ENCODE peak calls at places on chromosomes 7 and 10, in seven cellular contexts. Z is fibroblast of lung, F is colonic mucosa, B is tibial nerve, K is nephron progenitor cell, L is stomach, J is right atrium auricular region. H is an unnamed sample.

GRCh38 chr10:35639651-35640311 is 2.3 kb downstream of the FZD8 start:
- DNase-seq in B (no peak), Z (peak; percentile 33), J (no peak), L (peak; percentile 33), K (peak; percentile 58), F (peak; percentile 28), H (peak; percentile 18)

GRCh38 chr7:42606217-42606905 is 305.5 kb downstream of the C7orf25 start:
- DNase-seq in F (no peak), K (no peak), B (no peak), L (no peak), J (no peak), Z (peak; percentile 28), H (no peak)

GRCh38 chr10:71486465-71487114 is 89.9 kb downstream of the CDH23 start:
- DNase-seq in J (peak; percentile 63), B (no peak), F (peak; percentile 75), L (peak; percentile 62), Z (peak; percentile 24), K (peak; percentile 79), H (peak; percentile 50)

GRCh38 chr10:114304566-114305421 is 65.7 kb downstream of the VWA2 start:
- DNase-seq in Z (no peak), B (no peak), J (no peak), F (peak; percentile 56), L (peak; percentile 59), K (peak; percentile 90), H (peak; percentile 67)

GRCh38 chr10:60446855-60447254 is 57.2 kb upstream of the ANK3 start:
- DNase-seq in B (no peak), Z (no peak), J (no peak), F (no peak), K (no peak), L (no peak), H (peak; percentile 4)

GRCh38 chr7:103398488-103398887 is 47.5 kb downstream of the SLC26A5 start:
- DNase-seq in J (no peak), K (no peak), B (no peak), Z (no peak), L (no peak), F (no peak), H (no peak)

GRCh38 chr10:115624448-115624847 is 531.3 kb downstream of the ATRNL1 start:
- DNase-seq in L (no peak), Z (peak; percentile 1), K (no peak), F (no peak), J (no peak), B (no peak), H (no peak)

GRCh38 chr7:24812313-24812945 is 55.2 kb upstream of the GSDME start:
- DNase-seq in F (peak; percentile 64), L (peak; percentile 66), B (no peak), J (no peak), K (peak; percentile 67), Z (peak; percentile 50), H (peak; percentile 65)

GRCh38 chr7:114081606-114082425 is 163.0 kb upstream of the PPP1R3A start:
- DNase-seq in Z (peak; percentile 89), B (no peak), K (no peak), J (no peak), L (no peak), F (peak; percentile 40), H (peak; percentile 66)

GRCh38 chr10:63553031-63553430 is 31.8 kb downstream of the REEP3 start:
- DNase-seq in B (no peak), J (no peak), L (no peak), Z (peak; percentile 72), K (no peak), F (no peak), H (no peak)

GRCh38 chr10:27240891-27241639 is 468 bp upstream of the ACBD5 start:
- DNase-seq in L (peak; percentile 41), F (peak; percentile 46), Z (peak; percentile 17), J (no peak), B (no peak), K (peak; percentile 32), H (peak; percentile 67)

GRCh38 chr7:131219277-131220041 is 108.2 kb upstream of the MKLN1 start:
- DNase-seq in J (peak; percentile 84), B (peak; percentile 40), K (no peak), L (no peak), F (no peak), Z (no peak), H (peak; percentile 36)

GRCh38 chr10:76111404-76111803 is 680.0 kb downstream of the LRMDA start:
- DNase-seq in K (no peak), F (no peak), Z (no peak), L (no peak), B (no peak), J (no peak), H (no peak)

GRCh38 chr7:100613447-100614185 is 1.3 kb downstream of the MOSPD3 start:
- DNase-seq in J (no peak), F (no peak), B (no peak), L (no peak), K (no peak), Z (no peak), H (no peak)

GRCh38 chr7:144407266-144407931 is 3.9 kb upstream of the NOBOX start:
- DNase-seq in Z (no peak), F (no peak), L (peak; percentile 35), B (no peak), J (no peak), K (no peak), H (no peak)

GRCh38 chr7:84337386-84337785 is 142.8 kb upstream of the SEMA3A start:
- DNase-seq in J (no peak), K (no peak), Z (peak; percentile 65), F (no peak), L (no peak), B (no peak), H (no peak)

GRCh38 chr10:122485670-122486069 is 24.3 kb downstream of the HTRA1 start:
- DNase-seq in J (no peak), L (no peak), F (no peak), Z (peak; percentile 75), B (no peak), K (no peak), H (no peak)

GRCh38 chr10:97718659-97719142 is 5.2 kb downstream of the MARVELD1 start:
- DNase-seq in Z (peak; percentile 46), K (no peak), F (peak; percentile 95), J (no peak), B (peak; percentile 72), L (peak; percentile 85), H (no peak)

GRCh38 chr10:130487562-130487961 is 351.4 kb downstream of the GLRX3 start:
- DNase-seq in J (no peak), K (no peak), F (no peak), Z (no peak), B (no peak), L (peak; percentile 2), H (no peak)

GRCh38 chr10:58568428-58568935 is 55.8 kb downstream of the BICC1 start:
- DNase-seq in J (no peak), L (no peak), B (no peak), F (no peak), Z (no peak), K (no peak), H (no peak)

GRCh38 chr10:22451346-22451745 is 106.0 kb downstream of the SPAG6 start:
- DNase-seq in J (no peak), L (no peak), Z (no peak), F (no peak), K (no peak), B (no peak), H (no peak)

GRCh38 chr10:33125522-33125921 is 167.5 kb upstream of the ITGB1 start:
- DNase-seq in J (no peak), K (no peak), L (no peak), Z (no peak), B (no peak), F (no peak), H (no peak)

GRCh38 chr10:31070691-31071090 is 39.0 kb upstream of the ZNF438 start:
- DNase-seq in F (no peak), Z (no peak), K (no peak), L (no peak), B (no peak), J (no peak), H (no peak)

GRCh38 chr10:35308809-35309208 is 27.5 kb upstream of the CCNY start:
- DNase-seq in K (no peak), J (no peak), F (no peak), L (no peak), B (no peak), Z (no peak), H (no peak)

GRCh38 chr10:112535432-112536038 is 88.5 kb downstream of the VTI1A start:
- DNase-seq in J (no peak), K (no peak), L (no peak), B (no peak), F (no peak), Z (peak; percentile 26), H (peak; percentile 26)

GRCh38 chr7:7202375-7202720 is 20.0 kb downstream of the C1GALT1 start:
- DNase-seq in F (no peak), J (no peak), Z (no peak), B (no peak), K (no peak), L (no peak), H (no peak)

DNA sequence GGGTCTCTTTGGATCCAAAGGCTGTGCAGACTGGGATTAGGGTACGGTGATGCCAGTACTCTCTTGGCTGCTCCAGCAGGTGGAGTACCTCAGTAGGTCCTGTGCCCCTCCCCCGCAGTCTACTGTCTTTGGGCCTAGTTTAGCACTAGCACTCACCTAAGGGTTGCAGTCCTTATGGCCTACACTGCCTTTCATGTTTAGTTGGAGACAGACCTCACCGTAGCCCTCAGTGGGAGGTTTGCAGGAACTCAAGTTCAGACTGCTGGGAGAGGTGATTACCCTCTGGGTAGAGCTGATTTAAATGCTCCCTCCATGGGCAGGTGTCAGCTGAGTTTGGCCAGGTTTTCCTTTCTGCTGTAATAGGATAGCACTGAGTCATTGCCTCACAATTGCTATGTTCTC is 210.8 kb upstream of the TMEM196 start:
- DNase-seq in Z (no peak), B (peak; percentile 15), J (no peak), F (no peak), K (no peak), L (no peak), H (peak; percentile 33)
- TF ChIP-seq CTCF in Z (no peak), B (no peak), J (no peak), F (no peak), K (no peak), L (no peak), H (no peak)

GRCh38 chr7:134907639-134908038 is 78.7 kb upstream of the AGBL3 start:
- DNase-seq in J (no peak), K (no peak), Z (no peak), L (no peak), B (no peak), F (peak; percentile 30), H (no peak)
- TF ChIP-seq CTCF in J (no peak), K (no peak), Z (no peak), L (no peak), B (no peak), F (no peak), H (no peak)

DNA sequence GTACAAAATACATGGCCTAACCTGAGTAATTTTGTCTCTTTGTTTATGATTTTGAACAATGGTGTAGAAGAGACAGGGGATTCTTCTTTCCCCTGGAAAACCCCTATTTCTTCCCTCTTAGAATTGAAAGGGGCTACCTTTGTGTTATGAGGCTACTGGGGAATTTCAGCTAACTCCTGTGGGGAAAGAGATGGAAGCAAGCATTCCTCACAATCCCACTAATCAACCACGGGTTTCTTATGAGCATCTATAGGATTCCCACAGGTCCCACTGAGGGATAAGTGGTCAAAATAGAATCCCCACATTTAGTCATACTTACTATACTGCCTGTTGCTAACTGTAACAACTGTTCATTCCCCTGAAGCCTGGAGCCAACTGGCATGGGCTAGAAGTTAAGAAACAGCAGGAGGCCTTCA is 32.2 kb upstream of the ITGB8 start:
- DNase-seq in K (no peak), J (no peak), F (no peak), Z (no peak), B (no peak), L (no peak), H (peak; percentile 64)
- TF ChIP-seq CTCF in K (no peak), J (no peak), F (no peak), Z (no peak), B (no peak), L (no peak), H (no peak)

GRCh38 chr7:34143397-34143796 is 238.1 kb downstream of the BMPER start:
- DNase-seq in B (no peak), Z (peak; percentile 51), L (no peak), F (no peak), K (no peak), J (no peak), H (no peak)

GRCh38 chr7:34145603-34146002 is 240.3 kb downstream of the BMPER start:
- DNase-seq in L (no peak), K (no peak), J (no peak), F (no peak), B (no peak), Z (no peak), H (no peak)
- TF ChIP-seq CTCF in L (no peak), K (no peak), J (no peak), F (no peak), B (no peak), Z (no peak), H (no peak)

H was measured in GM12865.